ENCODE peak calls at places on chromosomes 1 and 21, in six cellular contexts. A is psoas muscle, C is body of pancreas, Q is GM20000, Y is left lobe of liver, H is NCI-H1105. Z is an unnamed sample.

GRCh38 chr1:171983584-171983983 is 142.3 kb downstream of the DNM3 start:
- DNase-seq in Q (no peak), Y (no peak), H (no peak), A (no peak), C (no peak), Z (no peak)

GRCh38 chr1:16172964-16173446 is 17.1 kb upstream of the EPHA2 start:
- DNase-seq in H (no peak), A (no peak), C (peak), Y (no peak), Q (no peak), Z (no peak)

GRCh38 chr21:41460578-41461527 is 34.8 kb downstream of the MX1 start:
- DNase-seq in Y (peak), H (peak), A (peak), Q (peak), C (peak), Z (peak)

GRCh38 chr21:36909901-36910561 is 56.4 kb downstream of the HLCS start:
- DNase-seq in H (no peak), A (no peak), Q (no peak), Y (no peak), C (no peak), Z (no peak)

GRCh38 chr1:56803561-56804156 is 15.5 kb downstream of the FYB2 start:
- DNase-seq in A (no peak), Y (no peak), Q (peak), H (no peak), C (peak), Z (peak)

GRCh38 chr1:92832537-92833160 is 809 bp downstream of the RPL5 start:
- DNase-seq in Y (no peak), A (no peak), H (no peak), Q (no peak), C (peak), Z (no peak)

GRCh38 chr1:93021539-93022134 is 57.4 kb upstream of the MTF2 start:
- DNase-seq in A (no peak), Q (peak), H (peak), Y (no peak), C (peak), Z (no peak)

GRCh38 chr1:5691795-5692517 is 300.3 kb downstream of the NPHP4 start:
- DNase-seq in Y (no peak), A (no peak), H (no peak), C (no peak), Q (no peak), Z (no peak)

GRCh38 chr1:10530281-10530740 is 55.6 kb downstream of the PEX14 start:
- DNase-seq in C (peak), Q (no peak), A (no peak), H (no peak), Y (peak), Z (peak)

Z was measured in right lobe of liver.